ENCODE peak calls at places on chromosomes 5 and 9, in four cellular contexts. P is left lung, R is astrocyte, M is cardiac muscle cell. J is an unnamed sample. For H3K27me3, the result is how much of the 10 kb centered on the place peaks cover.

GRCh38 chr5:131214828-131215227 is 44.1 kb downstream of the LYRM7 start:
- DNase-seq in P (no peak), R (no peak), M (no peak), J (no peak)

GRCh38 chr9:130443456-130443801 is 1.3 kb upstream of the ASS1 start:
- DNase-seq in P (no peak), R (no peak), M (no peak), J (no peak)

GRCh38 chr5:175713930-175714329 is 56.1 kb downstream of the HRH2 start:
- DNase-seq in P (no peak), R (no peak), M (no peak), J (no peak)

GRCh38 chr5:172114875-172115422 is 73.1 kb downstream of the STK10 start:
- DNase-seq in P (peak), R (no peak), M (no peak), J (peak)

GRCh38 chr9:89597711-89598707 is 6.8 kb upstream of the GADD45G start:
- DNase-seq in P (no peak), R (no peak), M (peak), J (peak)

GRCh38 chr9:3435732-3436131 is 90.1 kb downstream of the RFX3 start:
- DNase-seq in P (no peak), R (no peak), M (no peak), J (no peak)

GRCh38 chr5:112833971-112834370 is 27.1 kb upstream of the SRP19 start:
- DNase-seq in P (no peak), R (no peak), M (no peak), J (no peak)

GRCh38 chr5:158026248-158027031 is 167.5 kb upstream of the CLINT1 start:
- DNase-seq in P (no peak), R (peak), M (peak), J (no peak)

GRCh38 chr5:111775224-111775623 is 18.2 kb upstream of the NREP start:
- DNase-seq in P (no peak), R (peak), M (peak), J (no peak)

GRCh38 chr9:38437193-38437823 is 13.1 kb upstream of the IGFBPL1 start:
- DNase-seq in P (no peak), R (peak), M (peak), J (no peak)

GRCh38 chr5:174335682-174336364 is 290.3 kb downstream of the NSG2 start:
- DNase-seq in P (no peak), R (peak), M (no peak), J (no peak)

GRCh38 chr5:173778784-173779304 is 109.3 kb upstream of the CPEB4 start:
- DNase-seq in P (no peak), R (no peak), M (no peak), J (no peak)

GRCh38 chr9:110942522-110942921 is 95.7 kb downstream of the LPAR1 start:
- DNase-seq in P (no peak), R (peak), M (peak), J (no peak)

GRCh38 chr5:53779541-53779981 is 219.1 kb downstream of the NDUFS4 start:
- DNase-seq in P (no peak), R (peak), M (peak), J (no peak)

GRCh38 chr5:160054831-160055230 is 45.9 kb downstream of the TTC1 start:
- DNase-seq in P (no peak), R (peak), M (no peak), J (no peak)

GRCh38 chr5:92703991-92704390 is 877.0 kb downstream of the NR2F1-AS1 start:
- DNase-seq in P (no peak), R (no peak), M (peak), J (no peak)

GRCh38 chr9:127215266-127216209 is 49.0 kb upstream of the GARNL3 start:
- DNase-seq in P (peak), R (no peak), M (no peak), J (no peak)

GRCh38 chr5:63249960-63250359 is 671.3 kb downstream of the LRRC70 start:
- DNase-seq in P (no peak), R (no peak), M (no peak), J (no peak)
- TF ChIP-seq CTCF in P (no peak), R (no peak), M (no peak), J (no peak)

GRCh38 chr9:116480700-116481099 is 206.4 kb upstream of the TRIM32 start:
- DNase-seq in P (no peak), R (no peak), M (no peak), J (no peak)

GRCh38 chr9:116483622-116484482 is 203.3 kb upstream of the TRIM32 start:
- DNase-seq in P (no peak), R (no peak), M (no peak), J (no peak)

GRCh38 chr9:116488373-116488772 is 198.7 kb upstream of the TRIM32 start:
- DNase-seq in P (no peak), R (no peak), M (no peak), J (no peak)

GRCh38 chr9:116482740-116483139 is 204.4 kb upstream of the TRIM32 start:
- DNase-seq in P (no peak), R (peak), M (no peak), J (no peak)

GRCh38 chr9:116484483-116484776 is 202.7 kb upstream of the TRIM32 start:
- DNase-seq in P (no peak), R (no peak), M (no peak), J (no peak)
- H3K27ac ChIP-seq in P (no peak), R (no peak), M (no peak), J (no peak)

GRCh38 chr5:33258553-33258952 is 182.2 kb upstream of the TARS1 start:
- DNase-seq in P (no peak), R (peak), M (no peak), J (no peak)

GRCh38 chr5:33261747-33262146 is 179.0 kb upstream of the TARS1 start:
- DNase-seq in P (no peak), R (no peak), M (no peak), J (no peak)

GRCh38 chr5:33257807-33258491 is 182.8 kb upstream of the TARS1 start:
- DNase-seq in P (no peak), R (peak), M (peak), J (no peak)

GRCh38 chr5:33261305-33261704 is 179.5 kb upstream of the TARS1 start:
- DNase-seq in P (no peak), R (peak), M (peak), J (no peak)

DNA sequence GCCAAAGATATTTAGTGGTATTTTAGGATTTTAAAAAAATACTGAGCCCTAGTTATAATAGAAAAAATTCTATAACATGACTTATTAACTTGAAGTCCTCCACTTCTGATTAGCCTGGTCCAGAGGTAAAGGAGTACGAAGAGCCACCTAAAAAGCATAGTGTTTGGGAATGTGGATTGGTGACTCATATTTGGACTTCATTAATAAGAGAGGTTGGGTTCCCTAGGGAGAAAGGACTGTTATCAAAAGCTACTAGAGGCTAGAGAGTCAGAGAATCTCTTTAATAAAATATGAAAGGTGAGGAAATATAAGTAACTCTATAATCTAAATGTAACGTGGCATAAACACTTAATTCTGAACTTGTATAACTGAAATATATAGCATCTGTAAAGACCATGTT is 180.7 kb upstream of the TARS1 start:
- DNase-seq in P (no peak), R (peak), M (peak), J (no peak)
- H3K27me3 ChIP-seq in P (under half), R (under half), M (under half), J (under half)

GRCh38 chr5:110342683-110343082 is 383.8 kb downstream of the TMEM232 start:
- DNase-seq in P (no peak), R (no peak), M (no peak), J (no peak)

GRCh38 chr5:110346893-110347358 is 379.5 kb downstream of the TMEM232 start:
- DNase-seq in P (no peak), R (no peak), M (no peak), J (no peak)

GRCh38 chr5:110347781-110348180 is 378.7 kb downstream of the TMEM232 start:
- DNase-seq in P (no peak), R (no peak), M (no peak), J (no peak)

GRCh38 chr5:110345623-110346022 is 380.8 kb downstream of the TMEM232 start:
- DNase-seq in P (no peak), R (no peak), M (no peak), J (no peak)

GRCh38 chr5:110343616-110344015 is 382.9 kb downstream of the TMEM232 start:
- DNase-seq in P (no peak), R (no peak), M (peak), J (no peak)
- TF ChIP-seq CTCF in P (no peak), R (no peak), M (peak), J (no peak)

GRCh38 chr9:15509931-15510788 is 610 bp downstream of the PSIP1 start:
- DNase-seq in P (peak), R (no peak), M (peak), J (peak)
- H3K27ac ChIP-seq in P (peak), R (peak), M (peak), J (peak)

DNA sequence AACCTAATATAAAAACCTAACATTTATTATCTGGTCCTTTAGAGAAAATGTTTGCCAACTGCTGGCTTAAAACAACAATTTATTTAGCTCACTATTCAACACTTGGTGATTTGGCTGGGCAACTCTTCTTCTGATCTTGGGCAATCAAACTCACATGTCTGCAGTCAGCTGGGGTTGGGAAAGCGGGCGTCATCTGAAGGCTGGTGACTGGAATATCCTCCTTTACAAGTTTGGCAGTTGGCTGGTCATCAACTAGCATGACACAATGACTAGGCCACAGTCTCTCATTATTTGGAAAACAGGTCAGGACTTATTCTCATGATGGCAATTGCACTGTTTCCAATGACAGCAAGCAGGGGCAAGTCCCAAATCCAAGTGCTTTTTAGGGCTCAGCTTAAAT is 522.8 kb downstream of the RASEF start:
- DNase-seq in P (peak), R (no peak), M (no peak), J (no peak)
- H3K27me3 ChIP-seq in P (under half), R (under half), M (under half), J (under half)